ENCODE peak calls at places on chromosomes 6 and 20, in five cellular contexts. P, A, M, U and Z are unnamed samples.

GRCh38 chr20:39829713-39830112 is 859.3 kb downstream of the MAFB start:
- DNase-seq in P (no peak), A (peak; percentile 55), M (no peak), U (no peak), Z (no peak)

GRCh38 chr6:40852667-40853383 is 186.2 kb downstream of the UNC5CL start:
- DNase-seq in P (no peak), A (peak; percentile 37), M (no peak), U (no peak), Z (no peak)

GRCh38 chr6:168300975-168301647 is 18.5 kb downstream of the DACT2 start:
- DNase-seq in P (no peak), A (no peak), M (no peak), U (no peak), Z (no peak)

GRCh38 chr6:170148709-170149470 is 142.0 kb downstream of the DLL1 start:
- DNase-seq in P (no peak), A (no peak), M (no peak), U (no peak), Z (no peak)

GRCh38 chr6:32223258-32224235 is at the start of gene NOTCH4:
- DNase-seq in P (no peak), A (no peak), M (no peak), U (no peak), Z (no peak)

GRCh38 chr6:153024401-153025017 is 22.0 kb upstream of the MTRF1L start:
- DNase-seq in P (peak; percentile 58), A (peak; percentile 60), M (peak; percentile 24), U (peak; percentile 35), Z (peak; percentile 74)

GRCh38 chr6:112478036-112478435 is 130.9 kb downstream of the RFPL4B start:
- DNase-seq in P (no peak), A (no peak), M (no peak), U (no peak), Z (no peak)

GRCh38 chr6:43817192-43817591 is 47.2 kb downstream of the VEGFA start:
- DNase-seq in P (no peak), A (peak; percentile 48), M (no peak), U (no peak), Z (peak; percentile 55)

GRCh38 chr6:143962644-143962929 is 45.5 kb downstream of the PLAGL1 start:
- DNase-seq in P (peak; percentile 73), A (peak; percentile 15), M (no peak), U (peak; percentile 17), Z (peak; percentile 22)

GRCh38 chr20:1946442-1946761 is 47.5 kb downstream of the PDYN start:
- DNase-seq in P (no peak), A (no peak), M (no peak), U (no peak), Z (no peak)

GRCh38 chr6:161434921-161435411 is 161.1 kb upstream of the AGPAT4 start:
- DNase-seq in P (peak; percentile 98), A (peak; percentile 86), M (no peak), U (peak; percentile 80), Z (peak; percentile 87)

GRCh38 chr6:18861182-18861581 is 474.0 kb downstream of the RNF144B start:
- DNase-seq in P (no peak), A (no peak), M (no peak), U (no peak), Z (no peak)

GRCh38 chr20:58458342-58459057 is 56.7 kb downstream of the APCDD1L start:
- DNase-seq in P (peak; percentile 63), A (peak; percentile 43), M (no peak), U (no peak), Z (peak; percentile 20)

GRCh38 chr6:168118935-168119334 is 39.9 kb upstream of the FRMD1 start:
- DNase-seq in P (no peak), A (no peak), M (no peak), U (no peak), Z (no peak)

GRCh38 chr6:47092249-47092648 is 50.1 kb upstream of the ADGRF1 start:
- DNase-seq in P (no peak), A (peak; percentile 91), M (no peak), U (peak; percentile 41), Z (no peak)

GRCh38 chr6:137799950-137800568 is 67.0 kb upstream of the TNFAIP3 start:
- DNase-seq in P (peak; percentile 60), A (peak; percentile 71), M (peak; percentile 64), U (peak; percentile 25), Z (peak; percentile 69)

GRCh38 chr6:169263836-169264608 is 10.4 kb upstream of the THBS2 start:
- DNase-seq in P (peak; percentile 55), A (peak; percentile 95), M (no peak), U (no peak), Z (peak; percentile 41)

GRCh38 chr20:33172781-33173180 is 4.8 kb downstream of the BPIFA2 start:
- DNase-seq in P (no peak), A (peak; percentile 9), M (no peak), U (no peak), Z (no peak)

GRCh38 chr6:128632131-128632530 is 111.7 kb upstream of the PTPRK start:
- DNase-seq in P (no peak), A (no peak), M (no peak), U (no peak), Z (no peak)

GRCh38 chr6:17710331-17710730 is 3.6 kb upstream of the NUP153 start:
- DNase-seq in P (no peak), A (no peak), M (no peak), U (no peak), Z (no peak)

GRCh38 chr6:167491403-167492095 is 166.7 kb downstream of the TTLL2 start:
- DNase-seq in P (no peak), A (no peak), M (no peak), U (no peak), Z (no peak)

GRCh38 chr6:169340395-169340794 is 86.7 kb upstream of the THBS2 start:
- DNase-seq in P (no peak), A (peak; percentile 86), M (no peak), U (no peak), Z (peak; percentile 66)

GRCh38 chr6:106511274-106512047 is 117.8 kb downstream of the RTN4IP1 start:
- DNase-seq in P (peak; percentile 29), A (peak; percentile 86), M (peak; percentile 30), U (no peak), Z (peak; percentile 63)

GRCh38 chr6:2110504-2110903 is 134.9 kb downstream of the GMDS start:
- DNase-seq in P (peak; percentile 60), A (peak; percentile 71), M (no peak), U (no peak), Z (no peak)

GRCh38 chr6:41470341-41471063 is 75.7 kb upstream of the FOXP4 start:
- DNase-seq in P (peak; percentile 29), A (peak; percentile 77), M (no peak), U (no peak), Z (no peak)